ENCODE peak calls at places on chromosomes 2 and 18, in seven cellular contexts. Q is right atrium auricular region, J is Peyer's patch, G is bronchial epithelial cell, B is cardiac muscle cell, N is WTC11, Y is transverse colon. S is an unnamed sample.

GRCh38 chr18:11689031-11689971 is at the start of gene GNAL:
- DNase-seq in Q (peak), J (peak), G (peak), B (peak), N (peak), Y (peak), S (no peak)

GRCh38 chr2:45203400-45203799 is 194.1 kb upstream of the SIX2 start:
- DNase-seq in Q (no peak), J (no peak), G (no peak), B (no peak), N (no peak), Y (no peak), S (no peak)

GRCh38 chr18:44723973-44724778 is 43.5 kb downstream of the SETBP1 start:
- DNase-seq in Q (no peak), J (no peak), G (no peak), B (peak), N (no peak), Y (no peak), S (no peak)

GRCh38 chr2:218952160-218952559 is 7.3 kb upstream of the CDK5R2 start:
- DNase-seq in Q (no peak), J (no peak), G (no peak), B (no peak), N (no peak), Y (no peak), S (no peak)

GRCh38 chr18:23217781-23218180 is 82.5 kb downstream of the CABLES1 start:
- DNase-seq in Q (no peak), J (no peak), G (no peak), B (no peak), N (no peak), Y (no peak), S (no peak)

GRCh38 chr2:189379287-189379630 is 62.0 kb upstream of the WDR75 start:
- DNase-seq in Q (no peak), J (no peak), G (peak), B (peak), N (no peak), Y (no peak), S (no peak)

GRCh38 chr2:17643031-17643615 is 102.6 kb downstream of the VSNL1 start:
- DNase-seq in Q (peak), J (peak), G (peak), B (peak), N (no peak), Y (no peak), S (peak)

GRCh38 chr2:144607899-144608477 is 88.1 kb upstream of the ZEB2 start:
- DNase-seq in Q (no peak), J (no peak), G (no peak), B (peak), N (no peak), Y (peak), S (peak)

GRCh38 chr2:41853427-41854191 is 194.2 kb upstream of the PKDCC start:
- DNase-seq in Q (peak), J (peak), G (peak), B (peak), N (peak), Y (peak), S (no peak)

GRCh38 chr18:73697395-73697794 is 450.2 kb downstream of the FBXO15 start:
- DNase-seq in Q (no peak), J (no peak), G (no peak), B (no peak), N (no peak), Y (no peak), S (no peak)

GRCh38 chr2:13694673-13695072 is 937.8 kb upstream of the LRATD1 start:
- DNase-seq in Q (no peak), J (no peak), G (no peak), B (no peak), N (no peak), Y (no peak), S (no peak)

GRCh38 chr2:130824492-130825061 is 12.1 kb upstream of the ARHGEF4 start:
- DNase-seq in Q (no peak), J (no peak), G (peak), B (peak), N (no peak), Y (no peak), S (no peak)

GRCh38 chr2:23360571-23361125 is 24.3 kb upstream of the KLHL29 start:
- DNase-seq in Q (no peak), J (no peak), G (no peak), B (peak), N (peak), Y (no peak), S (no peak)

GRCh38 chr2:11767779-11768178 is 21.3 kb downstream of the LPIN1 start:
- DNase-seq in Q (no peak), J (peak), G (no peak), B (no peak), N (no peak), Y (no peak), S (no peak)

GRCh38 chr2:230172852-230173251 is 46.9 kb downstream of the SP110 start:
- DNase-seq in Q (no peak), J (no peak), G (no peak), B (no peak), N (no peak), Y (no peak), S (no peak)
- TF ChIP-seq CTCF in Q (no peak), J (no peak), G (no peak), B (no peak), N (no peak), Y (no peak), S (no peak)

DNA sequence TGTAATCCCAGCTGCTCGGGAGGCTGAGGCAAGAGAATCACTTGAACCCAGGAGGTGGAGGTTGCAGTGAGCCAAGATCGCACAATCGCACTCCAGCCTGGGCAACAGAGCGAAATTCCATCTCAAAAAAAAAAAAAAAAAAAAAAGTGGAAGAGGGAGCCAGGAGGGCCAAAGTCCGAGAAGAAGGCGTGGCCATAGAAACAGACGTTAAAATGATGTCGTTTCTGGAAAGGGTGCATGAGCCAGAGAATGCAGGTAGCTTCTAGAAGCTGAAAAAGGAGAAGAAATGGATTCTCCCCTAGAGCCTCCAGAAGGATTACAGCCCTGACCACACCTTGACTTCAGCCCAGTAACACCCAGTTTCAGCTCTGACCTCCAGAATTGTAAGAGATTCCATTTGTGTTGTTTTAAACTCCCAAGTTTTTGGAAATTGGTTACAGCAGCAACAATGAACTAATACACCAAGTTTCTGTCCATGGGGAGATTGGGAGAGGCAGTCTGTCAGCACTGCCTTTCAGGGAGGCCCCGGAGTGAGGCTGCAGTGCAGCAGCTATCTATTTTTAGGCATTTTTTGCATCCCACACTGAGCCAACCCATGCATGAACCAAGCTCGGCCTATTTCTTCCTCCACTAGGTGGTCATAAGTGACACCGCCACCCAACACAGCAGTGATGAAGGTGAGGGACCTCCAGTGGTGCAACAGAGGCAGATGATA is 14.2 kb upstream of the TRAF3IP1 start:
- DNase-seq in Q (no peak), J (no peak), G (no peak), B (no peak), N (no peak), Y (peak), S (no peak)
- TF ChIP-seq CTCF in Q (no peak), J (no peak), G (no peak), B (no peak), N (no peak), Y (no peak), S (no peak)

DNA sequence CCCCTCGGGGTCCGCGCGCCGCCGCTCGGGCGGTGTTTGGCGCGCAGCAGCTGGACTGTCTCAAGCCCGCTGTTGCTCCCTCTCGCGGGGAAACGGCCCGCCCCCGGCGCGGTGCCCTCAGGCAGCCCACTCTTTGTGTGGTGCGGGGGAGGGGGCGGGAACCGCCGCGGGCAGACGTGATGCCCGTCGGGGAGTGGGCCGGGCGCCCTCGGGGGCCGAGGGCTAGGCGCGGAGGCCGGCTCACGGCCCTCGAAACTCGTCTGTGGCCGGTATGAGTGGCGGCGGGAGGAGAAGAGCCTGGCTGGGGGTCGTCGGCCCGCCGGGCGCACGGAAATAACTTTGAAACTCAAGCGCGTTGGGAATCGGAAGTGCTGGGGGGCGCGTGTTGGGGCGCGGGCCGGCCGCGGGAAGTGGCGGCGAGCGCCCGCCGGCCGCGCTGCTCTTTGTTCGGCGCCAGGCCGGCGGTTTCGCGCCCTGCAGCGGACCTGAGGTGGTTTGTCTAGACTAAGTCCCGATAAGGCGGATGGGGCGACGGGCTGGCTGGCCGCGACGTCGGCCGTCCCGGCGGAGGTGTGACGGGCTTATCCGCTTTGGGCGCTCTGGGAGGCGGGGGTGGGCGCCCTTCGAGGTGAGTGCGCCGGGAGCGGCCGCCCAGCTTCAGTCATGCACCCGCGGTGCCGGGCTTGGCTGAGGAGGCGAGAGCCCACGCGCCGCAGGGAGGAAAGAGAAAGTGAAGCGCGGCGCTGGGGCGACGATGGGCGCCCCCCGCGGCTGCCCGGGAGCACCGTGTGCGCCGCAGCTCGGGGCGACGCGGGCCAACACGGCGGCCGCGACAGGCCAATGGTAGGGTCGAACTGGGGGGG is 679 bp downstream of the PTMA start:
- DNase-seq in Q (no peak), J (peak), G (no peak), B (peak), N (no peak), Y (peak), S (no peak)
- TF ChIP-seq CTCF in Q (no peak), J (peak), G (peak), B (peak), N (no peak), Y (no peak), S (no peak)

DNA sequence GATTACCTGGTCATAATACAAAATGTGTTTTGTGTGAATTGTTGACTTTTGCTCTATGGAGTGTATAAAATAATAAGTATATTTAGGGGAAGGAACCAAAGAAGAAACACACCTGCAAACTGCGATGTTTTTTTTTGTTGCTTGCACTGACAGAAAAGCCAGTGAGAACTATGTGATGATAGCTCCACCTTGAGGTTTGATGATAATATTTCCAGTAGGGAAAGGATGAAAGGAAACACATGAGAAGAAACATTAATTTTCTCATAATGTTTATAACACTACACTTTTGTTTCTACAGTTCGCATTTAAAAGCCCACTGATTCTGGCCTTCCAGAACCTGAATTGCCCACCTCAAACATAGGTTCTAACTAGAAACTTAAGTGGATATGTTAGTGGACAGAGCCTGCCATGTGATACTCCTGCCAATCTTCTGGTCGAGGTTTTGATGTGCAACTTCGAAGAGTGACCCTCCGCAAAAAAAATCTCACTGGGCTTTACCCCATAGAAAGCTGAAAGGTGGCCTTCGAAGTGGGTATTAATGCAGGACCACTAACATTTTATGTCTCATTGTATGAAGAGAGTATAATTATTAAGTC is 476.4 kb upstream of the SPHKAP start:
- DNase-seq in Q (no peak), J (no peak), G (peak), B (peak), N (no peak), Y (no peak), S (no peak)
- TF ChIP-seq CTCF in Q (peak), J (peak), G (peak), B (peak), N (peak), Y (peak), S (no peak)

GRCh38 chr2:191869178-191869577 is 22.3 kb upstream of the CAVIN2 start:
- DNase-seq in Q (no peak), J (no peak), G (peak), B (peak), N (peak), Y (peak), S (no peak)
- TF ChIP-seq CTCF in Q (peak), J (peak), G (peak), B (peak), N (peak), Y (peak), S (no peak)

GRCh38 chr2:98664323-98664722 is 55.9 kb downstream of the UNC50 start:
- DNase-seq in Q (no peak), J (peak), G (peak), B (no peak), N (no peak), Y (no peak), S (no peak)

GRCh38 chr2:98658816-98659486 is 50.6 kb downstream of the UNC50 start:
- DNase-seq in Q (no peak), J (no peak), G (peak), B (no peak), N (no peak), Y (no peak), S (no peak)

GRCh38 chr2:98665638-98666037 is 57.2 kb downstream of the UNC50 start:
- DNase-seq in Q (no peak), J (no peak), G (no peak), B (no peak), N (no peak), Y (no peak), S (no peak)

GRCh38 chr2:98663521-98664090 is 55.2 kb downstream of the UNC50 start:
- DNase-seq in Q (no peak), J (no peak), G (no peak), B (no peak), N (no peak), Y (no peak), S (no peak)
- TF ChIP-seq CTCF in Q (no peak), J (no peak), G (no peak), B (no peak), N (no peak), Y (no peak), S (no peak)

DNA sequence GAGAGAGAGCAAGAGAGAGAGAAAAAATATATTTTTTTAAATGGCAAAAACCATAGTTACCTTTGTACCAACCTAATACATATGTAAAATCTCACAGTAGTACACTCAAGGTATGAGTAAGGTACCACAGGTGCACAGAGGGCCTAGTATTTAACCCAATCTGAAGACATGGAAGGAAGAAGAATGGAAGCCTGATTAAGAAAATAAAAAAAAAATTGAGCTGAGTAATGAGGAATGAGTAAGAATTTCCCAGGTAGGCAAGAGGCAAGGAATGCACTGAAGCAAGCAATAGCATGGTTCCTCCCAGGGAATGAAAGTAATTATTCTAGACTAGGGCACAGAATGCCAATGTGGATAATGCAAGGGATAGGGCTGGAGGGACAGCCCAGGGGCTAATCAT is 294.2 kb downstream of the FIGN start:
- DNase-seq in Q (no peak), J (no peak), G (peak), B (no peak), N (no peak), Y (no peak), S (no peak)
- TF ChIP-seq CTCF in Q (no peak), J (no peak), G (no peak), B (no peak), N (no peak), Y (no peak), S (no peak)